ENCODE peak calls at places on chromosome 15, in five cellular contexts. One of them, this sample, is unnamed.

GRCh38 chr15:28068930-28069329 is 30.2 kb downstream of the OCA2 start:
- DNase-seq in retinal pigment epithelial cell: no peak
- DNase-seq in WERI-Rb-1: no peak
- DNase-seq in HCT116: no peak
- DNase-seq in choroid plexus epithelial cell: no peak
- DNase-seq in this sample: no peak

GRCh38 chr15:44207643-44208042 is 12.6 kb upstream of the FRMD5 start:
- DNase-seq in WERI-Rb-1: no peak
- DNase-seq in HCT116: no peak
- DNase-seq in choroid plexus epithelial cell: peak; percentile 67
- DNase-seq in retinal pigment epithelial cell: no peak
- DNase-seq in this sample: no peak

GRCh38 chr15:49964071-49964470 is 155.0 kb downstream of the ATP8B4 start:
- DNase-seq in WERI-Rb-1: no peak
- DNase-seq in retinal pigment epithelial cell: no peak
- DNase-seq in choroid plexus epithelial cell: no peak
- DNase-seq in HCT116: no peak
- DNase-seq in this sample: no peak

GRCh38 chr15:69034352-69034751 is 19.9 kb downstream of the NOX5 start:
- DNase-seq in choroid plexus epithelial cell: peak; percentile 68
- DNase-seq in WERI-Rb-1: no peak
- DNase-seq in HCT116: no peak
- DNase-seq in retinal pigment epithelial cell: peak; percentile 56
- DNase-seq in this sample: no peak

GRCh38 chr15:74531144-74531811 is 9.7 kb upstream of the ARID3B start:
- DNase-seq in retinal pigment epithelial cell: no peak
- DNase-seq in HCT116: no peak
- DNase-seq in choroid plexus epithelial cell: peak; percentile 95
- DNase-seq in WERI-Rb-1: no peak
- DNase-seq in this sample: no peak

GRCh38 chr15:52324109-52324508 is 28.5 kb upstream of the MYO5C start:
- DNase-seq in choroid plexus epithelial cell: no peak
- DNase-seq in HCT116: no peak
- DNase-seq in WERI-Rb-1: no peak
- DNase-seq in retinal pigment epithelial cell: no peak
- DNase-seq in this sample: no peak

GRCh38 chr15:77974098-77974414 is 103.5 kb downstream of the TBC1D2B start:
- DNase-seq in retinal pigment epithelial cell: no peak
- DNase-seq in HCT116: no peak
- DNase-seq in WERI-Rb-1: no peak
- DNase-seq in choroid plexus epithelial cell: peak; percentile 72
- DNase-seq in this sample: no peak

GRCh38 chr15:48672206-48672605 is 26.7 kb upstream of the FBN1 start:
- DNase-seq in WERI-Rb-1: no peak
- DNase-seq in choroid plexus epithelial cell: no peak
- DNase-seq in HCT116: no peak
- DNase-seq in retinal pigment epithelial cell: no peak
- DNase-seq in this sample: no peak

GRCh38 chr15:65921780-65922179 is 52.5 kb downstream of the RAB11A start:
- DNase-seq in retinal pigment epithelial cell: no peak
- DNase-seq in HCT116: no peak
- DNase-seq in WERI-Rb-1: peak; percentile 72
- DNase-seq in choroid plexus epithelial cell: no peak
- DNase-seq in this sample: no peak

GRCh38 chr15:89680282-89680873 is 1.2 kb upstream of the PLIN1 start:
- DNase-seq in WERI-Rb-1: no peak
- DNase-seq in retinal pigment epithelial cell: no peak
- DNase-seq in HCT116: no peak
- DNase-seq in choroid plexus epithelial cell: peak; percentile 89
- DNase-seq in this sample: no peak

GRCh38 chr15:99736702-99737101 is 3.5 kb upstream of the LYSMD4 start:
- DNase-seq in HCT116: no peak
- DNase-seq in choroid plexus epithelial cell: no peak
- DNase-seq in WERI-Rb-1: no peak
- DNase-seq in retinal pigment epithelial cell: no peak
- DNase-seq in this sample: no peak

GRCh38 chr15:70528270-70528706 is 235.1 kb downstream of the UACA start:
- DNase-seq in HCT116: peak; percentile 40
- DNase-seq in WERI-Rb-1: no peak
- DNase-seq in retinal pigment epithelial cell: no peak
- DNase-seq in choroid plexus epithelial cell: peak; percentile 79
- DNase-seq in this sample: peak; percentile 93

GRCh38 chr15:25536801-25537310 is 98.0 kb upstream of the UBE3A start:
- DNase-seq in WERI-Rb-1: no peak
- DNase-seq in HCT116: no peak
- DNase-seq in retinal pigment epithelial cell: no peak
- DNase-seq in choroid plexus epithelial cell: no peak
- DNase-seq in this sample: no peak
- H3K4me3 ChIP-seq in WERI-Rb-1: no peak overlapping the region
- H3K4me3 ChIP-seq in HCT116: no peak overlapping the region
- H3K4me3 ChIP-seq in retinal pigment epithelial cell: no peak overlapping the region
- H3K4me3 ChIP-seq in choroid plexus epithelial cell: no peak overlapping the region
- H3K4me3 ChIP-seq in this sample: no peak overlapping the region

GRCh38 chr15:25671132-25671531 is 192.0 kb downstream of the ATP10A start:
- DNase-seq in WERI-Rb-1: no peak
- DNase-seq in choroid plexus epithelial cell: no peak
- DNase-seq in retinal pigment epithelial cell: no peak
- DNase-seq in HCT116: no peak
- DNase-seq in this sample: no peak
- H3K4me3 ChIP-seq in WERI-Rb-1: peak overlapping the region; percentile 47
- H3K4me3 ChIP-seq in choroid plexus epithelial cell: no peak overlapping the region
- H3K4me3 ChIP-seq in retinal pigment epithelial cell: no peak overlapping the region
- H3K4me3 ChIP-seq in HCT116: no peak overlapping the region
- H3K4me3 ChIP-seq in this sample: no peak overlapping the region

GRCh38 chr15:57747206-57747605 is 40.7 kb downstream of the POLR2M start:
- DNase-seq in WERI-Rb-1: no peak
- DNase-seq in retinal pigment epithelial cell: no peak
- DNase-seq in HCT116: no peak
- DNase-seq in choroid plexus epithelial cell: peak; percentile 64
- DNase-seq in this sample: no peak
- H3K4me3 ChIP-seq in WERI-Rb-1: no peak overlapping the region
- H3K4me3 ChIP-seq in retinal pigment epithelial cell: no peak overlapping the region
- H3K4me3 ChIP-seq in HCT116: no peak overlapping the region
- H3K4me3 ChIP-seq in choroid plexus epithelial cell: peak overlapping the region; percentile 31
- H3K4me3 ChIP-seq in this sample: no peak overlapping the region

GRCh38 chr15:41334293-41335120 is 1.8 kb downstream of the NUSAP1 start:
- DNase-seq in choroid plexus epithelial cell: no peak
- DNase-seq in HCT116: no peak
- DNase-seq in retinal pigment epithelial cell: no peak
- DNase-seq in WERI-Rb-1: no peak
- DNase-seq in this sample: no peak
- H3K4me3 ChIP-seq in choroid plexus epithelial cell: no peak overlapping the region
- H3K4me3 ChIP-seq in HCT116: peak overlapping the region; percentile 91
- H3K4me3 ChIP-seq in retinal pigment epithelial cell: peak overlapping the region; percentile 32
- H3K4me3 ChIP-seq in WERI-Rb-1: peak overlapping the region; percentile 91
- H3K4me3 ChIP-seq in this sample: peak overlapping the region; percentile 22

DNA sequence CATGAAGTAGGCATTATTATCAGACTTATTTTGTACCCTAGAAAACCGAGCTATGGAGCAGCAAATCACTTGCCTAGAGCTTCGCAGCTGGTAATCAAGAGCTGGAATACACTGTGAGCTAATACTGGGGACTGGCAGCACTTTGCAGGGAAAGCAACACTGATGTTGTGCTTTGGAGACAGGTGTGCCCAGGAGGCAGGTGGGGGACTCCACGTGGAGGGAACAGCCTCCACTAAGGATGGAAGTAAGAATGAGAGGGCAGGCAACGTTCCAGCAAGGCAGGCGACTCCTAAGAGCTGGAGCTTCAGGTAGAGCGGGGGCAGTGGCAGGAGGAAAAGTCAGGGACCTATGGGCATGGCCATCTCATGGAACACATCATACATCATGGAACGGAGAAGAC is 300.5 kb upstream of the IGF1R start:
- DNase-seq in retinal pigment epithelial cell: no peak
- DNase-seq in HCT116: no peak
- DNase-seq in choroid plexus epithelial cell: no peak
- DNase-seq in WERI-Rb-1: no peak
- DNase-seq in this sample: no peak
- H3K4me3 ChIP-seq in retinal pigment epithelial cell: no peak overlapping the region
- H3K4me3 ChIP-seq in HCT116: no peak overlapping the region
- H3K4me3 ChIP-seq in choroid plexus epithelial cell: no peak overlapping the region
- H3K4me3 ChIP-seq in WERI-Rb-1: no peak overlapping the region
- H3K4me3 ChIP-seq in this sample: no peak overlapping the region

GRCh38 chr15:96349933-96350292 is 19.4 kb downstream of the NR2F2 start:
- DNase-seq in HCT116: no peak
- DNase-seq in choroid plexus epithelial cell: peak; percentile 40
- DNase-seq in retinal pigment epithelial cell: no peak
- DNase-seq in WERI-Rb-1: no peak
- DNase-seq in this sample: no peak

GRCh38 chr15:96348112-96349027 is 17.9 kb downstream of the NR2F2 start:
- DNase-seq in HCT116: no peak
- DNase-seq in retinal pigment epithelial cell: no peak
- DNase-seq in choroid plexus epithelial cell: peak; percentile 68
- DNase-seq in WERI-Rb-1: no peak
- DNase-seq in this sample: no peak

GRCh38 chr15:96350884-96351639 is 20.6 kb downstream of the NR2F2 start:
- DNase-seq in HCT116: no peak
- DNase-seq in retinal pigment epithelial cell: no peak
- DNase-seq in choroid plexus epithelial cell: peak; percentile 48
- DNase-seq in WERI-Rb-1: no peak
- DNase-seq in this sample: no peak

GRCh38 chr15:96350321-96350720 is 19.8 kb downstream of the NR2F2 start:
- DNase-seq in choroid plexus epithelial cell: peak; percentile 34
- DNase-seq in HCT116: no peak
- DNase-seq in retinal pigment epithelial cell: no peak
- DNase-seq in WERI-Rb-1: no peak
- DNase-seq in this sample: no peak

GRCh38 chr15:96349034-96349932 is 18.8 kb downstream of the NR2F2 start:
- DNase-seq in HCT116: no peak
- DNase-seq in WERI-Rb-1: no peak
- DNase-seq in choroid plexus epithelial cell: peak; percentile 48
- DNase-seq in retinal pigment epithelial cell: no peak
- DNase-seq in this sample: no peak
- H3K4me3 ChIP-seq in HCT116: no peak overlapping the region
- H3K4me3 ChIP-seq in WERI-Rb-1: no peak overlapping the region
- H3K4me3 ChIP-seq in choroid plexus epithelial cell: no peak overlapping the region
- H3K4me3 ChIP-seq in retinal pigment epithelial cell: no peak overlapping the region
- H3K4me3 ChIP-seq in this sample: no peak overlapping the region

GRCh38 chr15:92069308-92070244 is 216.1 kb downstream of the SLCO3A1 start:
- DNase-seq in WERI-Rb-1: no peak
- DNase-seq in HCT116: peak; percentile 39
- DNase-seq in choroid plexus epithelial cell: peak; percentile 31
- DNase-seq in retinal pigment epithelial cell: peak; percentile 56
- DNase-seq in this sample: no peak
- H3K4me3 ChIP-seq in WERI-Rb-1: no peak overlapping the region
- H3K4me3 ChIP-seq in HCT116: peak overlapping the region; percentile 32
- H3K4me3 ChIP-seq in choroid plexus epithelial cell: no peak overlapping the region
- H3K4me3 ChIP-seq in retinal pigment epithelial cell: no peak overlapping the region
- H3K4me3 ChIP-seq in this sample: no peak overlapping the region